ENCODE peak calls at places on chromosome 22, in seven cellular contexts. F, W, N, B, G, Z and L are unnamed samples.

GRCh38 chr22:48736593-48737460 is 1090.8 kb downstream of the BRD1 start:
- DNase-seq in F (no peak), N (no peak), G (no peak), Z (no peak), B (no peak), W (no peak), L (no peak)

GRCh38 chr22:49331223-49331815 is 496.4 kb downstream of the BRD1 start:
- DNase-seq in B (no peak), W (no peak), G (no peak), Z (no peak), F (no peak), N (no peak), L (no peak)

GRCh38 chr22:17199131-17199731 is 20.0 kb downstream of the ADA2 start:
- DNase-seq in F (no peak), N (no peak), Z (peak), W (peak), B (peak), G (peak), L (peak)

GRCh38 chr22:30267382-30268302 is 991 bp upstream of the OSM start:
- DNase-seq in G (no peak), W (no peak), B (no peak), F (no peak), Z (no peak), N (no peak), L (no peak)

GRCh38 chr22:50606126-50606525 is 5.5 kb downstream of the MAPK8IP2 start:
- DNase-seq in W (no peak), F (no peak), B (no peak), N (no peak), G (no peak), Z (no peak), L (no peak)

GRCh38 chr22:30159561-30160353 is 79.5 kb downstream of the HORMAD2 start:
- DNase-seq in B (peak), Z (peak), G (no peak), F (peak), N (no peak), W (peak), L (peak)

GRCh38 chr22:23068832-23069385 is 1.4 kb upstream of the GNAZ start:
- DNase-seq in G (no peak), F (no peak), W (no peak), N (no peak), Z (no peak), B (no peak), L (no peak)

GRCh38 chr22:32018056-32018455 is 25.0 kb upstream of the SLC5A1 start:
- DNase-seq in F (no peak), N (no peak), G (no peak), W (peak), B (no peak), Z (peak), L (peak)

GRCh38 chr22:25563757-25564319 is 637 bp upstream of the GRK3 start:
- DNase-seq in W (no peak), B (peak), N (peak), G (peak), Z (no peak), F (no peak), L (no peak)

GRCh38 chr22:26561756-26562417 is 28.0 kb downstream of the TPST2 start:
- DNase-seq in G (no peak), W (no peak), Z (no peak), N (no peak), B (no peak), F (no peak), L (no peak)

GRCh38 chr22:45450931-45451651 is 37.6 kb downstream of the RIBC2 start:
- DNase-seq in G (no peak), N (no peak), F (peak), Z (peak), B (peak), W (peak), L (peak)

GRCh38 chr22:32042924-32043323 is at the start of gene SLC5A1:
- DNase-seq in F (no peak), G (no peak), Z (no peak), N (no peak), B (no peak), W (no peak), L (no peak)

GRCh38 chr22:45208993-45209838 is 31.5 kb downstream of the KIAA0930 start:
- DNase-seq in N (no peak), W (peak), F (no peak), B (peak), Z (peak), G (peak), L (peak)

GRCh38 chr22:30427871-30428270 is 2.3 kb downstream of the MTFP1 start:
- DNase-seq in W (no peak), F (no peak), B (no peak), G (no peak), Z (no peak), N (no peak), L (no peak)

GRCh38 chr22:46512683-46513082 is 24.7 kb downstream of the CELSR1 start:
- DNase-seq in G (no peak), W (no peak), Z (no peak), B (no peak), F (no peak), N (no peak), L (no peak)

GRCh38 chr22:45290410-45290936 is 5.7 kb downstream of the UPK3A start:
- DNase-seq in Z (peak), B (peak), G (peak), N (no peak), F (peak), W (peak), L (no peak)

GRCh38 chr22:19751497-19752245 is 8.9 kb upstream of the TBX1 start:
- DNase-seq in Z (no peak), F (no peak), G (no peak), B (no peak), W (no peak), N (no peak), L (no peak)

GRCh38 chr22:19753996-19754700 is 6.4 kb upstream of the TBX1 start:
- DNase-seq in W (no peak), F (no peak), B (no peak), Z (no peak), N (peak), G (no peak), L (no peak)

GRCh38 chr22:19754701-19755144 is 5.9 kb upstream of the TBX1 start:
- DNase-seq in W (no peak), Z (no peak), F (no peak), B (no peak), G (no peak), N (no peak), L (no peak)

GRCh38 chr22:19755145-19755710 is 5.3 kb upstream of the TBX1 start:
- DNase-seq in G (peak), W (no peak), N (no peak), B (no peak), F (no peak), Z (no peak), L (no peak)

GRCh38 chr22:19753090-19753842 is 7.3 kb upstream of the TBX1 start:
- DNase-seq in G (no peak), N (no peak), B (no peak), F (no peak), W (no peak), Z (no peak), L (no peak)
- TF ChIP-seq CTCF in G (peak), N (no peak), B (no peak), F (no peak), W (peak), Z (no peak), L (no peak)

GRCh38 chr22:38843716-38844660 is at the start of gene NPTXR:
- DNase-seq in W (no peak), G (peak), B (peak), F (no peak), Z (peak), N (peak), L (no peak)
- TF ChIP-seq CTCF in W (no peak), G (no peak), B (no peak), F (no peak), Z (no peak), N (no peak), L (no peak)

DNA sequence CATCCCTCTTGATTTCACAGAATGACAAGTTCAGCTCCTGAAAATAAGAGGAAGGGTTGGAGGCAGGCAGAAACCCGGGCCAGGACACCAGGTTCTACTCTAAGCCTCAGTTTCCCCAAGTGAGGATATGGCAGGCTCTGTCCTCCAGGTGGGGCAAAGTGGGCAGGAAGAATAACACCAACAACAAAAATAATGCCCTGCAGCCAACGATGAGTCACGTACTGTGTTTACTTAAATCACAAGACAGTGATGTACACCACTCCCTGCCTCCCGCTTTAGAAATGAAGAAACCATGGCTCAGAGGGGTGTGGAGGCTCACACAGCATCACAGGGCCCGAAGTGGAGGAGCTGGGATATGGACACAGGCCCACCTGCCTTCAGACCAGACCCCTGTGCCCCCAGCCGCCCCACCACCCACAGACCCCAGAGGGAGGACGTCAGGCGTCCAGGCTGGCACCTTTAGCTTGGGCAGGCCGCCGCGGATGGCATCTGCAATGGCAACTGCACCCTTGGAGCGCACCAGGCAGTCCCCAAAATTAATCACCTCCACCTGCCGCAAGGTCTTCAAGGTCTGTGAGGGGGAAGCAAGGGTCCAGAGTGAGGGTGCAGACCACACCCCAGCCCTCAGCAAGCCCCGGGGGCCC is 15.6 kb upstream of the CHADL start:
- DNase-seq in B (peak), G (no peak), W (peak), F (peak), N (no peak), Z (peak), L (peak)
- TF ChIP-seq CTCF in B (peak), G (no peak), W (peak), F (peak), N (no peak), Z (peak), L (peak)

GRCh38 chr22:39527481-39527961 is 5.0 kb downstream of the RPS19BP1 start:
- DNase-seq in B (peak), Z (no peak), W (no peak), N (no peak), F (no peak), G (no peak), L (no peak)

GRCh38 chr22:39528080-39528661 is 4.4 kb downstream of the RPS19BP1 start:
- DNase-seq in F (no peak), B (no peak), G (no peak), W (no peak), Z (no peak), N (no peak), L (no peak)

GRCh38 chr22:39529487-39529851 is 3.1 kb downstream of the RPS19BP1 start:
- DNase-seq in N (no peak), G (no peak), B (no peak), F (no peak), Z (no peak), W (no peak), L (no peak)

GRCh38 chr22:39530136-39530535 is 2.4 kb downstream of the RPS19BP1 start:
- DNase-seq in Z (no peak), F (no peak), G (no peak), B (no peak), N (no peak), W (no peak), L (no peak)

GRCh38 chr22:39528681-39529486 is 3.7 kb downstream of the RPS19BP1 start:
- DNase-seq in G (peak), B (peak), N (peak), F (peak), W (peak), Z (peak), L (peak)
- TF ChIP-seq CTCF in G (peak), B (peak), N (peak), F (peak), W (peak), Z (peak), L (peak)

DNA sequence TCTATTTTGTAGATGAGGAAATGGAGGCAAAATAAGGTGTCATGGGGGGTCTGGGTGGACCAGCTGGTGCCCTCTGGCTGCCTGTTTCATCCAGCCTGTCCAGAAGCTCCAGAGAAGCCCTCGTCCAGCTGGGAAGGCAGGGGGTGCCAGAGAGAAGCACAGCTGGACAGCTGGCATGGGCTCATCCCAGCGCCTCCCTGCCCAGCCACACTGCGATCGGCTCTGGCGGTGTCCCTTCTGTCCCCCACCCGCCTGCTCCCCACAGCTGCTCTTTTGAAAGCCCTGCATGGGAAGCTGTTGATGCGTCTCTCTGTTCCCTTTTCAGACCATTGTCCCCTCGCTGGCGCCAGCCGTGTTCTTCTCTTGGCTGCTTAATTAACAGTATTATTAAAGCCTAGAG is 86.5 kb downstream of the MN1 start:
- DNase-seq in Z (no peak), G (no peak), F (no peak), W (no peak), B (no peak), N (no peak), L (no peak)
- TF ChIP-seq CTCF in Z (peak), G (no peak), F (no peak), W (peak), B (peak), N (no peak), L (no peak)

DNA sequence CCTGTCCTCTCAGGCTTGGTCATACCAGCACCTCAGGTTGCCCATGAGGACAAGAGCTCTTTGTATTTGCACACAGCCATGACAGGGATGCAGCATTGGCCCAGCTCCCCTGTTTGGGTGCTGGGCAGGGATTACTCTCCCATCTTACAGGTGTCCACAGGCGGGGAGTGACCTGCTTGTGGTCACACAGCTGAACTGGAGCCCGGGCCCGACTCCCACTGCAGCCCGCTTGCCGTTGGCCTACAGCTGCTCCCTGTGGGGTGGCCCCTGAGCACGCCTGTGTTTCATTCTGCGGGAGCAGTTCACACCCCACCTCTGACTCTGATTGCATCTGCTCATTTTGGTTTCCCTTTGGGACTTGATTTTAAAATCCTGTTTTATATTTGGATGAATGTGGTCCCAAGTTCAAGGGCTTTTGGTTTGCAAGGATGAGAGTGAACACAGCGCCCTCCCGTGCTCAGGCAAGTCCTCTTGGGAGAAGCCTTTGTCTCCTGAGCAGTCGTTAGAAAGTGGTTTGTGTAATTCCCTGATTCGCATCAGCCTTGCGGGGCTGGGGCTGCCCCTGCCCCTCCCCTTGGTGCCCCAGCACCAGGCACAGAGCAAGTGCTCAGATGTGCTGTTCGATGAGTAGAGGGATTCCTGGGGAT is 9.3 kb downstream of the PICK1 start:
- DNase-seq in W (no peak), N (no peak), G (no peak), Z (no peak), B (no peak), F (no peak), L (peak)
- TF ChIP-seq CTCF in W (no peak), N (no peak), G (no peak), Z (no peak), B (no peak), F (no peak), L (peak)

DNA sequence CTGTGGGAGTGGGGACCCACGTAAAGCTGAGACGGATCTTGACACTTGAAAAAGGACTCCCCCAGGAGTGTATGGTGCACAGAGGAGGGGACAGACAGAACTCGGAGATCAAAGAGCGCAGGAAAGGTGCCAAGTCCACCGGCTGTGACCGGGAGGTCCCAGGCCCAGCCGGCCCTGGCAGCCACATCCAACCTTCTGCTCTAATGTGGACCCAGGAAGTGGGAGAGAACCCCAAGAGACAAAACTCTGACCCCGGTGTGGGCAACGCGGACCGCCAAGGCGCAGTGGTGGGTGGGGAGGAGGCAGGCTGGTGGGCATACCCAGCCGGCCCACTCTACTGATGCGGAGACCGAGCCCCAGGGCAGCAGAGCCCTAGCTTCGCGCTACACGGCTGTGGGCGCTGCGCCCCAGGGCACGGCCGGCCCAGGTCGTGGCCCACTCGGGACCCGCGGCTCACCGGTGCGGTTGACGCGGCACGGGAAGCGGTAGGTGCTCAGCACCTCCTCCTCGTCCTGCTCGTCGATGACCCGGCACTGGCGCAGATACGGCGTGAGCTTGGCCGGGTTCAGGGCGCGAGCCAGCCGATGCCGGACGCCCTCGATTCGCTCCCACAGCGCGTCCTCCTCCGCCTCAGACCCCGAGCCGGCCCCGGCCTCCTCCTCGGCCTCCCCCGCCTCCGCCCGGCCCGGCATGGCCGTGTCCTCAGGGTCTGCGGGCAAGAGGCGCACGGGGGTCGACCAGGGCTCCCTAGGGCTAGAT is 527 bp downstream of the CARD10 start:
- DNase-seq in F (no peak), W (no peak), G (peak), N (no peak), Z (no peak), B (no peak), L (no peak)
- TF ChIP-seq CTCF in F (no peak), W (no peak), G (no peak), N (no peak), Z (no peak), B (no peak), L (no peak)

DNA sequence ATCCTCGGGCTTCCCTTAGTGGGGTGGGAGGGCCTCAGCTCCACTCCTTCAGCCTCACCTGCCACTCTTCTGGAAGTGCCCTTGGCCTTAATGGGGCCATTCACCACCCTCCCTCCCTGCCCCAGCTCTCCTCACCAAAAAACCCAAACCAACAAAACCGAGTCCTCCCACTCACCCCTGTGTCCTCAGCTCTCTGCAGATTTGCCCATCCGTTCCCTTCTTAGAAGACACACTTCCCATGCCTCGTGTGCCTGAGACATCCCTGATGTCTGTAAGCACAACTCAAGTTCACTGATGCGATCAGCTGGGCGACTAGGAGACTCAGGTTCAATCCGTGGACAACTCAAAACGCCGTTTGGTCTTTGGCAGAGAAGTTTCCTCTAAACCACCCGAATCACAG is 839.2 kb downstream of the TBC1D22A start:
- DNase-seq in B (no peak), F (no peak), W (no peak), Z (no peak), N (no peak), G (no peak), L (no peak)
- TF ChIP-seq CTCF in B (no peak), F (no peak), W (no peak), Z (no peak), N (no peak), G (no peak), L (no peak)

DNA sequence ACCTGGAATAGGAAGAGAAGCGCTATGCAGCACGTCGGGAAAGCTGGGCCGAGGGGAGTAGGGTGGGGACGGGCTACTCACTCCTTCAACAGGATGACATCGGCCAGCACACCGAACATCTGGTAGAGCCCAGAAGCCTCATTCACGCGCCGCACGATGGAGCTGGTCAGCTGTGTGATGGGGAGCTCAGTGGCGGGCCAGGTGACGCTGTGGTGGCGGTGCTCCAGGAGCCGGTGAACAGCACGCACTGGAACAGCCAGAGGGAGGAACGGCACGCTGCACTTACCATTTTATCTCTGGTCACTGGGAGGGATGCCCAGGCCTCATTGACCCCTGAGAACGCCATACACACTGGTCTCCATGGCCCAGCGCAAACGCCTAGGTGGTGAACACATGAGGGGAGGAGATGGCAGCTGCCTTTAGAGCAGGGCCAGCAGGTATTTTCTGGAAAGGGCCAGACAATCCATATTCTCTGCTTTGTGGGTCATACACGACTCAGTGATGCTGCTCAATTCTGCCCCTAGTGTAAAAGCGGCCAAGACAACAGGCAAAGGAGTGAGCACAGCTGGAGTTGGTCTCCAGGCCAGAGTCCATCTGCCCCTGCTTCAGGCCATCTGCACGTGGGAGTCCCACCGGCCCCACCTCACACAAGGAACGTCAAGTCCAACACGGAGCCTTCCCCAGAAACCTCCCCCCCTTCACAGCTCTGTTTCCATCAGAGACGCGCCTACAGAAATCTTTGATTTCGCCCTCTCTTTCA is 8.8 kb downstream of the FOXRED2 start:
- DNase-seq in B (no peak), N (no peak), G (no peak), W (no peak), F (no peak), Z (no peak), L (no peak)
- TF ChIP-seq CTCF in B (no peak), N (no peak), G (no peak), W (peak), F (no peak), Z (peak), L (no peak)